ENCODE peak calls at places on chromosomes 1 and 21, in eight cellular contexts. C is CD8-positive, alpha-beta T cell; I is IMR-90; Z is effector memory CD4-positive, alpha-beta T cell; F is hepatocyte; K is esophagus squamous epithelium; V is ovary; S is prostate gland. R is an unnamed sample.

GRCh38 chr1:2786329-2787162 is 14.9 kb downstream of the TTC34 start:
- DNase-seq in S (no peak), Z (peak; percentile 37), K (no peak), V (peak; percentile 32), F (no peak), C (peak; percentile 79), I (no peak), R (peak; percentile 48)

GRCh38 chr21:35764586-35764985 is 295.7 kb downstream of the SETD4 start:
- DNase-seq in K (no peak), Z (no peak), I (no peak), S (no peak), F (no peak), V (no peak), C (no peak), R (no peak)

GRCh38 chr1:148372731-148373130 is 110.4 kb downstream of the PPIAL4G start:
- DNase-seq in V (no peak), F (no peak), S (peak; percentile 30), K (no peak), C (peak; percentile 50), Z (peak; percentile 29), I (peak; percentile 44), R (no peak)

GRCh38 chr1:28143496-28144202 is 32.8 kb downstream of the PTAFR start:
- DNase-seq in Z (no peak), K (no peak), S (no peak), V (no peak), C (no peak), I (no peak), F (no peak), R (no peak)

GRCh38 chr1:21012937-21013336 is 163.8 kb downstream of the EIF4G3 start:
- DNase-seq in F (peak; percentile 65), I (peak; percentile 12), Z (no peak), S (no peak), K (no peak), C (no peak), V (no peak), R (peak; percentile 32)

GRCh38 chr1:15153842-15154479 is 414 bp downstream of the TMEM51 start:
- DNase-seq in F (peak; percentile 88), C (no peak), V (peak; percentile 81), Z (no peak), K (no peak), I (peak; percentile 66), S (peak; percentile 39), R (peak; percentile 76)

GRCh38 chr1:228753933-228754332 is 18.7 kb downstream of the RHOU start:
- DNase-seq in V (no peak), S (no peak), C (no peak), I (no peak), Z (no peak), F (no peak), K (no peak), R (no peak)

GRCh38 chr1:196723325-196724185 is 51.1 kb upstream of the CFHR3 start:
- DNase-seq in Z (no peak), I (peak; percentile 23), F (peak; percentile 75), S (peak; percentile 22), V (no peak), K (no peak), C (no peak), R (peak; percentile 88)

GRCh38 chr1:98051065-98051675 is 130.3 kb upstream of the DPYD start:
- DNase-seq in K (no peak), Z (peak; percentile 30), C (peak; percentile 74), F (peak; percentile 78), I (peak; percentile 83), S (peak; percentile 47), V (peak; percentile 58), R (peak; percentile 76)

GRCh38 chr1:64941466-64942117 is 24.8 kb downstream of the JAK1 start:
- DNase-seq in I (no peak), S (no peak), K (no peak), F (no peak), C (no peak), Z (no peak), V (no peak), R (no peak)
- H3K4me1 ChIP-seq in I (peaks cover 3% of the 10 kb centered on the region), S (no peaks in the 10 kb centered on the region), K (peaks cover 59% of the 10 kb centered on the region), F (no peaks in the 10 kb centered on the region), C (peaks cover 54% of the 10 kb centered on the region), Z (peaks cover 31% of the 10 kb centered on the region), V (peaks cover 16% of the 10 kb centered on the region), R (no peaks in the 10 kb centered on the region)

GRCh38 chr1:91791691-91792392 is 94.1 kb downstream of the TGFBR3 start:
- DNase-seq in Z (no peak), S (no peak), F (no peak), C (no peak), I (no peak), V (no peak), K (no peak), R (no peak)
- H3K4me1 ChIP-seq in Z (peaks cover 6% of the 10 kb centered on the region), S (peaks cover 7% of the 10 kb centered on the region), F (peaks cover 34% of the 10 kb centered on the region), C (peaks cover 27% of the 10 kb centered on the region), I (peaks cover 15% of the 10 kb centered on the region), V (peaks cover 20% of the 10 kb centered on the region), K (peaks cover 96% of the 10 kb centered on the region), R (peaks cover 10% of the 10 kb centered on the region)

DNA sequence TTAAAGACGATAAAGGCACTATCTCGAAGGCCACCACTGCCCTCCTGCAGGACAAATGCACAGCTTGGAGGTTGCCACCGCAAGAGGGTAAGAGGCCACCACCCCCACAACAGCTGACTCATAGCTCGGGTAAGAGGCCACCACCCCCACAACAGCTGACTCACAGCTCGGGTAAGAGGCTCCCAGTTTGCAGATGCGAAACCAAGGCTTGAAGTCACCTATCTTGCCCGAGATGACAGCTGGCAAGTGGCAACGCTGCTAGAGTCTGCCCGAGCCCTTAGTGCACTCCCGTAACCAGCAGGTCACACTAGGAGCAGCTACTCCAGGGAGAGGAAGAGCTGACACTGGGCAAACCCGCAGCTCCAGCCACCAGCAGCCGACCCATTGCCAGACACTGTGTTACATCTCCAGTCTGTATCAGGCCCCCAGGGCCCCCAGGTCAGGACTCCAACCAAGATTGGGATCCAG is 17.1 kb upstream of the SPSB1 start:
- DNase-seq in F (no peak), I (peak; percentile 92), C (peak; percentile 79), S (no peak), Z (no peak), K (no peak), V (no peak), R (peak; percentile 70)
- H3K4me1 ChIP-seq in F (peaks cover 30% of the 10 kb centered on the region), I (peaks cover 28% of the 10 kb centered on the region), C (peaks cover 18% of the 10 kb centered on the region), S (no peaks in the 10 kb centered on the region), Z (peaks cover 7% of the 10 kb centered on the region), K (peaks cover 33% of the 10 kb centered on the region), V (peaks cover 3% of the 10 kb centered on the region), R (no peaks in the 10 kb centered on the region)

GRCh38 chr1:26019641-26020315 is 1.8 kb upstream of the EXTL1 start:
- DNase-seq in V (no peak), Z (no peak), F (no peak), C (no peak), S (no peak), I (peak; percentile 56), K (no peak), R (no peak)

GRCh38 chr1:26020390-26020789 is 1.2 kb upstream of the EXTL1 start:
- DNase-seq in S (no peak), V (peak; percentile 45), I (peak; percentile 58), K (no peak), C (no peak), F (no peak), Z (no peak), R (no peak)

GRCh38 chr1:26021647-26022403 is at the start of gene EXTL1:
- DNase-seq in K (no peak), S (no peak), I (peak; percentile 63), C (no peak), F (no peak), Z (no peak), V (peak; percentile 39), R (peak; percentile 91)

GRCh38 chr1:26022404-26022779 is 817 bp downstream of the EXTL1 start:
- DNase-seq in S (no peak), Z (no peak), F (no peak), I (no peak), K (no peak), V (no peak), C (no peak), R (no peak)

DNA sequence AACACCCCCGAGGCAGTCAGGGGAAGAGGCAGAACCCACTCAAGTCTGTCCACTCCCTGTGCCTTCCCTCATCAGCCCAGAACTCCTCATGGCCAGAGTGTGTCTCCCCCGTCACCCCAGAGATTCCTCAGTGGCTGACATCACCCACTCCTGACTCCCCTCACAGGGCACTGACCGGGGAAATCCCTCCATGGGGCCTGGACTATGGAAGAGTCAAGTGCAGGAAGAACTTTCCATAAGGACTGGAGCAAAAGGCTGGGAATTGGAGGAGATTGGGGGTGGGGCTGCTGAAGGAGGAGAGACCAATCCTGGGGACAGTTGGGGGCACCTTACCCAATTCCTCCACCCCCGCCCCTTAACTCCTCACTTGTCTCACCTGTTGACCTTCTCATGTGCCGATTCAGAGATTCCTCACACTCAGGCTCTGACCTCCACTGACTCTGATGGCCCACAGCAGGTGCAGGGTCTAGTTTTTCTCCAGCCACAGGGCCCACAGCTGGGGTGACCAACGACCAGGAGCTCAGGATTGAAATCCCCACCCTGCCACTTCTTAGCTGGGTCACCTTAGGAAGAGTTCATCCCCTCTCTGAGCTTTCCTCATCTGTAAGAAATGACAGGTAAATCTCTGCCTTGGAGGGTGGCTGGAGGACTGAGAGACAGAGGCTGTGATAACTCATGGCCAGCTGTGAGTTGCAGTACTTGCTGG is 481 bp upstream of the EXTL1 start:
- DNase-seq in K (no peak), S (no peak), I (peak; percentile 31), F (no peak), C (no peak), V (no peak), Z (no peak), R (no peak)
- H3K4me1 ChIP-seq in K (peaks cover 12% of the 10 kb centered on the region), S (no peaks in the 10 kb centered on the region), I (peaks cover 30% of the 10 kb centered on the region), F (no peaks in the 10 kb centered on the region), C (peaks cover 19% of the 10 kb centered on the region), V (peaks cover 26% of the 10 kb centered on the region), Z (no peaks in the 10 kb centered on the region), R (no peaks in the 10 kb centered on the region)

GRCh38 chr21:31396399-31396798 is 52.3 kb upstream of the TIAM1 start:
- DNase-seq in K (no peak), I (no peak), F (no peak), Z (no peak), C (no peak), V (no peak), S (no peak), R (no peak)
- H3K4me1 ChIP-seq in K (peaks cover 7% of the 10 kb centered on the region), I (no peaks in the 10 kb centered on the region), F (peaks cover 11% of the 10 kb centered on the region), Z (peaks cover 17% of the 10 kb centered on the region), C (peaks cover 47% of the 10 kb centered on the region), V (no peaks in the 10 kb centered on the region), S (no peaks in the 10 kb centered on the region), R (peaks cover 7% of the 10 kb centered on the region)

DNA sequence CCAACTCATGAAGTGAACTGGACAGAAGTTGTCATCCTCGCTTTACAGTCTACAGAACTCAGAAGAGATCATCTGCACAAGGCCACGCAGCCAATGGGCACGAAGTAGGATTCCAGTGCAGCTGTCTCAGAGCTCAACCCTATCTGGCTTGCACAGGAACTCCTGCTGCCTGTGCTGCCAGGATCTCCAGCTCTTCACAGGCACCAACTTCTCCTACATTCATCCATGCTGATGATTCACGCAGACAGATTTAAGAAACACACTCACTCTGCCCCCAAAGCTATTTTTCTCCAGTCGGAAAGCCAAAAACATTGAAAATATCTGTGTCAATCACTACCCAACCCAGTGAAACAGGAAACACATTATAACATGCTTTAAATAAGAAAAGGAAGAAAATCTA is 157.0 kb downstream of the RERE start:
- DNase-seq in K (no peak), F (peak; percentile 58), C (no peak), V (peak; percentile 34), I (peak; percentile 94), Z (no peak), S (peak; percentile 6), R (no peak)
- H3K4me1 ChIP-seq in K (peaks cover 64% of the 10 kb centered on the region), F (peaks cover 33% of the 10 kb centered on the region), C (peaks cover 48% of the 10 kb centered on the region), V (peaks cover 32% of the 10 kb centered on the region), I (peaks cover 30% of the 10 kb centered on the region), Z (peaks cover 10% of the 10 kb centered on the region), S (peaks cover 6% of the 10 kb centered on the region), R (peaks cover 14% of the 10 kb centered on the region)